ENCODE peak calls at places on chromosomes 12 and 14, in seven cellular contexts. Q, G, R, Z, S, H and N are unnamed samples.

GRCh38 chr14:64137657-64138290 is 156.4 kb downstream of the ESR2 start:
- DNase-seq in Q (peak; percentile 17), G (no peak), R (no peak), Z (no peak), S (no peak), H (no peak), N (no peak)

GRCh38 chr14:105090493-105091334 is 25.5 kb upstream of the GPR132 start:
- DNase-seq in Q (peak; percentile 74), G (peak; percentile 89), R (peak; percentile 78), Z (peak; percentile 94), S (peak; percentile 91), H (peak; percentile 90), N (peak; percentile 73)

GRCh38 chr12:4302881-4303280 is 18.1 kb upstream of the TIGAR start:
- DNase-seq in Q (no peak), G (no peak), R (no peak), Z (no peak), S (no peak), H (no peak), N (no peak)

GRCh38 chr14:69605761-69606160 is 5.6 kb upstream of the SUSD6 start:
- DNase-seq in Q (no peak), G (no peak), R (no peak), Z (no peak), S (peak; percentile 43), H (no peak), N (no peak)

GRCh38 chr14:94129758-94130414 is 482 bp upstream of the IFI27L2 start:
- DNase-seq in Q (peak; percentile 33), G (no peak), R (peak; percentile 54), Z (no peak), S (no peak), H (no peak), N (peak; percentile 36)

GRCh38 chr12:75505706-75506312 is 5.6 kb downstream of the KRR1 start:
- DNase-seq in Q (no peak), G (no peak), R (no peak), Z (no peak), S (no peak), H (no peak), N (no peak)

GRCh38 chr12:4379410-4379809 is at the start of gene FGF23:
- DNase-seq in Q (peak; percentile 35), G (no peak), R (no peak), Z (peak; percentile 66), S (no peak), H (no peak), N (no peak)

GRCh38 chr14:81400202-81400678 is at the start of gene STON2:
- DNase-seq in Q (peak; percentile 75), G (no peak), R (peak; percentile 16), Z (no peak), S (peak; percentile 69), H (no peak), N (peak; percentile 4)

GRCh38 chr14:97524579-97525319 is 727.6 kb downstream of the VRK1 start:
- DNase-seq in Q (no peak), G (no peak), R (no peak), Z (no peak), S (no peak), H (no peak), N (no peak)

GRCh38 chr12:56078427-56078826 is 1.5 kb upstream of the ERBB3 start:
- DNase-seq in Q (no peak), G (no peak), R (no peak), Z (no peak), S (no peak), H (no peak), N (no peak)

GRCh38 chr12:124913474-124914391 is 717 bp downstream of the UBC start:
- DNase-seq in Q (peak; percentile 75), G (peak; percentile 92), R (no peak), Z (peak; percentile 91), S (peak; percentile 94), H (peak; percentile 91), N (no peak)

GRCh38 chr14:91892918-91893527 is 25.7 kb upstream of the TC2N start:
- DNase-seq in Q (peak; percentile 54), G (no peak), R (peak; percentile 38), Z (no peak), S (no peak), H (no peak), N (no peak)

GRCh38 chr12:104534162-104534856 is 77.6 kb downstream of the CHST11 start:
- DNase-seq in Q (no peak), G (no peak), R (no peak), Z (no peak), S (no peak), H (no peak), N (no peak)

GRCh38 chr14:104784846-104785707 is 10.5 kb downstream of the AKT1 start:
- DNase-seq in Q (no peak), G (no peak), R (no peak), Z (no peak), S (no peak), H (peak; percentile 59), N (no peak)

GRCh38 chr14:24079521-24080141 is 8.3 kb downstream of the CPNE6 start:
- DNase-seq in Q (no peak), G (no peak), R (no peak), Z (peak; percentile 2), S (no peak), H (no peak), N (no peak)

GRCh38 chr14:24082411-24083080 is 11.2 kb downstream of the CPNE6 start:
- DNase-seq in Q (no peak), G (no peak), R (no peak), Z (no peak), S (no peak), H (no peak), N (no peak)

GRCh38 chr14:24080142-24080530 is 8.8 kb downstream of the CPNE6 start:
- DNase-seq in Q (no peak), G (no peak), R (no peak), Z (peak; percentile 40), S (no peak), H (no peak), N (no peak)

GRCh38 chr14:24081739-24082204 is 10.4 kb downstream of the CPNE6 start:
- DNase-seq in Q (no peak), G (no peak), R (no peak), Z (no peak), S (no peak), H (no peak), N (no peak)

DNA sequence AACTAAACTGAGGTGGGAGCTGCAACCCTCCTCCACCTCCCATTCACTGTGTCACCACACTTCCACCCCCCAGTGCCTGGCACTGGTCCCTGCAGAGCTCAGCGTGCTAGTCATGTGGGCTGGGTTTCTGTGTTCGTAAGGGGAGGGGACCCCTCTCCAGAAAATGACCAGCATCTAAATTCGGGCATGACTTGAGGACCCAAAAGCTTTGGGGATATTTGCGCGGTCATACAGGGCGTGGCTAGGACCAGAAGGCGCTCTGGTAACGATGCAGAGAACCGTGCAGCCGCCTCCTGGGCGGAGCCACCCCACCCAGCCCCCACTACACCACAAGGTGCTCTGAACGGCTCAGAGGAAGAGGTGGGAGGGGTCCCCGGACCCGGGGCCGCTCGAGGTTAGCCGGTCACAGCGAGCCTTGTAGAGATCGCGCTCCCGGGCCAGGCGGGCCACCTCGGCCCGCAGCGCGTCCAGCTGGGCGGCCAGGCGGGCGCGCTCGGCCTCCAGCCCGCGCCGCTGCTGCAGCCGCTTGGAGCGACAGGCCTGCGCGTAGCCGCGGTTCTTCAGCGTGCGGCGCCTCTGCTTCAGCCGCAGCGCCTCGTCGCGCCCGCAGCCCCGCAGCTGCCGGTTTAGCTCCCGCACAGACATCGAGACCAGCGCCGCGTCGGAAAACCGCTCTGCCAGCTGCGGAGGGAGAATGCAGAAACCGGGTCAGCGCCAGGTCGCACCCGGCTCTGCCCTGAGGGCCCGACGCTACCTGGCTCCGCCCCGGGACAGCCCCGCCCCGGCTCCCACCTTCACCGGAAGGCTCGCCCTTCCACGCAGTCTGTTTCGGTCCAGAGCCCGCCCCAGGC is 9.8 kb downstream of the CPNE6 start:
- DNase-seq in Q (peak; percentile 85), G (peak; percentile 80), R (peak; percentile 67), Z (peak; percentile 78), S (peak; percentile 85), H (peak; percentile 74), N (peak; percentile 34)
- TF ChIP-seq POLR2A in Q (peak; percentile 68), G (peak; percentile 72), R (peak; percentile 46), Z (no peak), S (peak; percentile 67), H (no peak), N (peak; percentile 25)

GRCh38 chr12:126191037-126191891 is 1126.0 kb downstream of the AACS start:
- DNase-seq in Q (no peak), G (no peak), R (no peak), Z (no peak), S (no peak), H (no peak), N (no peak)
- TF ChIP-seq POLR2A in Q (no peak), G (no peak), R (no peak), Z (no peak), S (no peak), H (no peak), N (no peak)

GRCh38 chr14:75277000-75277795 is 1.4 kb upstream of the FOS start:
- DNase-seq in Q (peak; percentile 83), G (peak; percentile 94), R (peak; percentile 85), Z (peak; percentile 95), S (peak; percentile 92), H (peak; percentile 90), N (no peak)

GRCh38 chr14:75279153-75279738 is 618 bp downstream of the FOS start:
- DNase-seq in Q (peak; percentile 37), G (peak; percentile 82), R (no peak), Z (peak; percentile 82), S (peak; percentile 77), H (no peak), N (no peak)

GRCh38 chr14:75277796-75278421 is 719 bp upstream of the FOS start:
- DNase-seq in Q (no peak), G (no peak), R (no peak), Z (no peak), S (no peak), H (no peak), N (no peak)

GRCh38 chr14:75279739-75280447 is 1.3 kb downstream of the FOS start:
- DNase-seq in Q (no peak), G (peak; percentile 77), R (no peak), Z (peak; percentile 64), S (peak; percentile 64), H (no peak), N (no peak)

GRCh38 chr14:75278422-75279152 is at the start of gene FOS:
- DNase-seq in Q (peak; percentile 93), G (peak; percentile 94), R (peak; percentile 98), Z (peak; percentile 94), S (peak; percentile 93), H (peak; percentile 93), N (peak; percentile 78)
- TF ChIP-seq POLR2A in Q (peak; percentile 99), G (peak; percentile 100), R (peak; percentile 100), Z (peak; percentile 85), S (peak; percentile 100), H (no peak), N (peak; percentile 94)

GRCh38 chr12:106955377-106956047 is at the start of gene TMEM263:
- DNase-seq in Q (peak; percentile 98), G (peak; percentile 96), R (peak; percentile 89), Z (peak; percentile 98), S (peak; percentile 93), H (peak; percentile 90), N (peak; percentile 88)
- TF ChIP-seq POLR2A in Q (peak; percentile 81), G (peak; percentile 99), R (peak; percentile 95), Z (peak; percentile 72), S (peak; percentile 79), H (no peak), N (peak; percentile 89)

GRCh38 chr12:122503147-122503751 is 2.5 kb upstream of the ZCCHC8 start:
- DNase-seq in Q (no peak), G (no peak), R (no peak), Z (no peak), S (no peak), H (no peak), N (no peak)
- TF ChIP-seq POLR2A in Q (no peak), G (no peak), R (no peak), Z (no peak), S (no peak), H (no peak), N (no peak)